ENCODE peak calls at places on chromosome X, in four cellular contexts. A is naive thymus-derived CD8-positive, alpha-beta T cell; Z is activated CD8-positive, alpha-beta memory T cell treated with anti-CD3 and anti-CD28 coated beads for 4 hours; F is RPMI8226. H is an unnamed sample.

GRCh38 chrX:72031634-72032033 is 100.1 kb downstream of the RTL5 start:
- DNase-seq in A (no peak), Z (no peak), F (no peak), H (no peak)

GRCh38 chrX:55452825-55453124 is 848 bp downstream of the MAGEH1 start:
- DNase-seq in A (no peak), Z (no peak), F (no peak), H (no peak)

GRCh38 chrX:46447384-46447783 is 97.8 kb downstream of the ZNF674 start:
- DNase-seq in A (no peak), Z (peak), F (no peak), H (no peak)

GRCh38 chrX:69371159-69371558 is 133.0 kb upstream of the NALF2 start:
- DNase-seq in A (no peak), Z (no peak), F (no peak), H (no peak)

GRCh38 chrX:71366674-71367256 is 608 bp downstream of the TAF1 start:
- DNase-seq in A (peak), Z (peak), F (peak), H (peak)

GRCh38 chrX:153862369-153863250 is 23.4 kb downstream of the L1CAM start:
- DNase-seq in A (no peak), Z (no peak), F (no peak), H (no peak)

GRCh38 chrX:134936542-134936941 is 54.2 kb upstream of the SMIM10 start:
- DNase-seq in A (no peak), Z (no peak), F (no peak), H (no peak)

GRCh38 chrX:151896734-151897474 is 15.8 kb upstream of the MAGEA4 start:
- DNase-seq in A (no peak), Z (no peak), F (no peak), H (no peak)

GRCh38 chrX:125709532-125709931 is 389.9 kb downstream of the TEX13C start:
- DNase-seq in A (no peak), Z (no peak), F (no peak), H (no peak)

GRCh38 chrX:151982217-151982616 is 7.7 kb upstream of the GABRE start:
- DNase-seq in A (no peak), Z (no peak), F (no peak), H (no peak)

GRCh38 chrX:39627257-39627656 is 470.5 kb downstream of the BCOR start:
- DNase-seq in A (no peak), Z (no peak), F (no peak), H (no peak)

GRCh38 chrX:101977091-101977490 is 45.3 kb upstream of the ZMAT1 start:
- DNase-seq in A (no peak), Z (no peak), F (no peak), H (no peak)

GRCh38 chrX:69365755-69366154 is 138.4 kb upstream of the NALF2 start:
- DNase-seq in A (no peak), Z (no peak), F (no peak), H (no peak)

GRCh38 chrX:74788545-74789086 is 136.6 kb downstream of the NEXMIF start:
- DNase-seq in A (no peak), Z (no peak), F (no peak), H (no peak)

GRCh38 chrX:48505481-48505880 is 3.3 kb upstream of the PORCN start:
- DNase-seq in A (no peak), Z (no peak), F (no peak), H (no peak)

GRCh38 chrX:53265771-53266170 is 15.6 kb downstream of the IQSEC2 start:
- DNase-seq in A (no peak), Z (no peak), F (no peak), H (no peak)

GRCh38 chrX:7286461-7286860 is 138.5 kb upstream of the PUDP start:
- DNase-seq in A (no peak), Z (no peak), F (no peak), H (no peak)

GRCh38 chrX:45309096-45309495 is 108.4 kb upstream of the DIPK2B start:
- DNase-seq in A (no peak), Z (no peak), F (no peak), H (no peak)

GRCh38 chrX:15158736-15159406 is 111.0 kb downstream of the ASB9 start:
- DNase-seq in A (no peak), Z (no peak), F (no peak), H (no peak)

GRCh38 chrX:150167482-150168324 is 195.4 kb upstream of the MAMLD1 start:
- DNase-seq in A (no peak), Z (no peak), F (no peak), H (no peak)

GRCh38 chrX:108439961-108440696 is 491 bp downstream of the COL4A5 start:
- DNase-seq in A (no peak), Z (no peak), F (no peak), H (no peak)

GRCh38 chrX:68932611-68933010 is 103.8 kb downstream of the EFNB1 start:
- DNase-seq in A (no peak), Z (no peak), F (no peak), H (no peak)

GRCh38 chrX:11970935-11971334 is 167.3 kb upstream of the FRMPD4 start:
- DNase-seq in A (no peak), Z (no peak), F (no peak), H (no peak)

GRCh38 chrX:11893933-11894710 is 136.1 kb downstream of the MSL3 start:
- DNase-seq in A (no peak), Z (no peak), F (no peak), H (no peak)

GRCh38 chrX:150038356-150038755 is 100.1 kb upstream of the EOLA2 start:
- DNase-seq in A (no peak), Z (no peak), F (no peak), H (no peak)

GRCh38 chrX:19769467-19769866 is 117.9 kb downstream of the SH3KBP1 start:
- DNase-seq in A (no peak), Z (no peak), F (no peak), H (no peak)

GRCh38 chrX:10932842-10933440 is 178.2 kb upstream of the HCCS start:
- DNase-seq in A (no peak), Z (no peak), F (no peak), H (no peak)

GRCh38 chrX:44462851-44463250 is 79.8 kb downstream of the FUNDC1 start:
- DNase-seq in A (no peak), Z (no peak), F (no peak), H (no peak)

GRCh38 chrX:103831342-103831802 is 685 bp downstream of the RAB9B start:
- DNase-seq in A (peak), Z (peak), F (peak), H (peak)

GRCh38 chrX:23764585-23764984 is 18.4 kb upstream of the SAT1 start:
- DNase-seq in A (no peak), Z (no peak), F (no peak), H (no peak)

GRCh38 chrX:42567268-42567667 is 210.7 kb downstream of the PPP1R2C start:
- DNase-seq in A (no peak), Z (no peak), F (no peak), H (no peak)

GRCh38 chrX:9184231-9184630 is 150.3 kb upstream of the FAM9B start:
- DNase-seq in A (no peak), Z (no peak), F (no peak), H (no peak)